ENCODE peak calls at places on chromosomes 5 and 9, in seven cellular contexts. One of them, this sample, is unnamed.

GRCh38 chr9:17871213-17871890 is 292.5 kb downstream of the SH3GL2 start:
- DNase-seq in activated T-cell treated with anti-CD3 and anti-CD28 coated beads for 24 hours: no peak
- DNase-seq in activated T-helper 1 cell treated with Interleukin-2 at 50 U/mL for 16 hours: no peak
- DNase-seq in psoas muscle: no peak
- DNase-seq in AML-193: no peak
- DNase-seq in AG09309: no peak
- DNase-seq in NCI-H2029 treated with DMSO at 0.1 percent for 48 hours: no peak
- DNase-seq in this sample: no peak

GRCh38 chr5:177973066-177973635 is 22.9 kb downstream of the PROP1 start:
- DNase-seq in activated T-cell treated with anti-CD3 and anti-CD28 coated beads for 24 hours: no peak
- DNase-seq in activated T-helper 1 cell treated with Interleukin-2 at 50 U/mL for 16 hours: no peak
- DNase-seq in psoas muscle: no peak
- DNase-seq in AML-193: no peak
- DNase-seq in AG09309: peak; percentile 16
- DNase-seq in NCI-H2029 treated with DMSO at 0.1 percent for 48 hours: no peak
- DNase-seq in this sample: no peak

GRCh38 chr9:92463989-92464388 is 18.3 kb downstream of the ASPN start:
- DNase-seq in activated T-cell treated with anti-CD3 and anti-CD28 coated beads for 24 hours: no peak
- DNase-seq in activated T-helper 1 cell treated with Interleukin-2 at 50 U/mL for 16 hours: no peak
- DNase-seq in psoas muscle: no peak
- DNase-seq in AML-193: no peak
- DNase-seq in AG09309: peak; percentile 78
- DNase-seq in NCI-H2029 treated with DMSO at 0.1 percent for 48 hours: no peak
- DNase-seq in this sample: no peak

GRCh38 chr5:105899726-105900125 is 1771.0 kb downstream of the EFNA5 start:
- DNase-seq in activated T-cell treated with anti-CD3 and anti-CD28 coated beads for 24 hours: no peak
- DNase-seq in activated T-helper 1 cell treated with Interleukin-2 at 50 U/mL for 16 hours: no peak
- DNase-seq in psoas muscle: no peak
- DNase-seq in AML-193: no peak
- DNase-seq in AG09309: no peak
- DNase-seq in NCI-H2029 treated with DMSO at 0.1 percent for 48 hours: no peak
- DNase-seq in this sample: no peak

GRCh38 chr5:98631311-98632054 is 142.0 kb upstream of the RGMB start:
- DNase-seq in activated T-cell treated with anti-CD3 and anti-CD28 coated beads for 24 hours: no peak
- DNase-seq in activated T-helper 1 cell treated with Interleukin-2 at 50 U/mL for 16 hours: no peak
- DNase-seq in psoas muscle: no peak
- DNase-seq in AML-193: no peak
- DNase-seq in AG09309: peak; percentile 92
- DNase-seq in NCI-H2029 treated with DMSO at 0.1 percent for 48 hours: no peak
- DNase-seq in this sample: peak; percentile 20

GRCh38 chr5:56102885-56103284 is 108.1 kb upstream of the IL6ST start:
- DNase-seq in activated T-cell treated with anti-CD3 and anti-CD28 coated beads for 24 hours: no peak
- DNase-seq in activated T-helper 1 cell treated with Interleukin-2 at 50 U/mL for 16 hours: no peak
- DNase-seq in psoas muscle: no peak
- DNase-seq in AML-193: no peak
- DNase-seq in AG09309: no peak
- DNase-seq in NCI-H2029 treated with DMSO at 0.1 percent for 48 hours: no peak
- DNase-seq in this sample: no peak

GRCh38 chr9:93467062-93467416 is 13.7 kb upstream of the FAM120AOS start:
- DNase-seq in activated T-cell treated with anti-CD3 and anti-CD28 coated beads for 24 hours: no peak
- DNase-seq in activated T-helper 1 cell treated with Interleukin-2 at 50 U/mL for 16 hours: no peak
- DNase-seq in psoas muscle: no peak
- DNase-seq in AML-193: no peak
- DNase-seq in AG09309: no peak
- DNase-seq in NCI-H2029 treated with DMSO at 0.1 percent for 48 hours: no peak
- DNase-seq in this sample: peak; percentile 78

GRCh38 chr9:98958271-98958989 is 14.7 kb downstream of the COL15A1 start:
- DNase-seq in activated T-cell treated with anti-CD3 and anti-CD28 coated beads for 24 hours: no peak
- DNase-seq in activated T-helper 1 cell treated with Interleukin-2 at 50 U/mL for 16 hours: no peak
- DNase-seq in psoas muscle: no peak
- DNase-seq in AML-193: no peak
- DNase-seq in AG09309: peak; percentile 59
- DNase-seq in NCI-H2029 treated with DMSO at 0.1 percent for 48 hours: no peak
- DNase-seq in this sample: no peak

GRCh38 chr9:77131411-77131810 is 45.9 kb upstream of the VPS13A start:
- DNase-seq in activated T-cell treated with anti-CD3 and anti-CD28 coated beads for 24 hours: no peak
- DNase-seq in activated T-helper 1 cell treated with Interleukin-2 at 50 U/mL for 16 hours: no peak
- DNase-seq in psoas muscle: no peak
- DNase-seq in AML-193: no peak
- DNase-seq in AG09309: no peak
- DNase-seq in NCI-H2029 treated with DMSO at 0.1 percent for 48 hours: no peak
- DNase-seq in this sample: no peak

GRCh38 chr5:88145205-88145602 is 123.4 kb downstream of the TMEM161B start:
- DNase-seq in activated T-cell treated with anti-CD3 and anti-CD28 coated beads for 24 hours: no peak
- DNase-seq in activated T-helper 1 cell treated with Interleukin-2 at 50 U/mL for 16 hours: no peak
- DNase-seq in psoas muscle: no peak
- DNase-seq in AML-193: no peak
- DNase-seq in AG09309: no peak
- DNase-seq in NCI-H2029 treated with DMSO at 0.1 percent for 48 hours: no peak
- DNase-seq in this sample: no peak

GRCh38 chr5:116747881-116748280 is 173.3 kb upstream of the SEMA6A start:
- DNase-seq in activated T-cell treated with anti-CD3 and anti-CD28 coated beads for 24 hours: no peak
- DNase-seq in activated T-helper 1 cell treated with Interleukin-2 at 50 U/mL for 16 hours: no peak
- DNase-seq in psoas muscle: no peak
- DNase-seq in AML-193: no peak
- DNase-seq in AG09309: no peak
- DNase-seq in NCI-H2029 treated with DMSO at 0.1 percent for 48 hours: no peak
- DNase-seq in this sample: no peak

GRCh38 chr5:38259062-38259857 is 901 bp downstream of the EGFLAM start:
- DNase-seq in activated T-cell treated with anti-CD3 and anti-CD28 coated beads for 24 hours: no peak
- DNase-seq in activated T-helper 1 cell treated with Interleukin-2 at 50 U/mL for 16 hours: no peak
- DNase-seq in psoas muscle: no peak
- DNase-seq in AML-193: no peak
- DNase-seq in AG09309: no peak
- DNase-seq in NCI-H2029 treated with DMSO at 0.1 percent for 48 hours: no peak
- DNase-seq in this sample: peak; percentile 52

GRCh38 chr5:91212336-91213092 is 170.6 kb downstream of the ARRDC3 start:
- DNase-seq in activated T-cell treated with anti-CD3 and anti-CD28 coated beads for 24 hours: no peak
- DNase-seq in activated T-helper 1 cell treated with Interleukin-2 at 50 U/mL for 16 hours: no peak
- DNase-seq in psoas muscle: no peak
- DNase-seq in AML-193: no peak
- DNase-seq in AG09309: peak; percentile 94
- DNase-seq in NCI-H2029 treated with DMSO at 0.1 percent for 48 hours: no peak
- DNase-seq in this sample: peak; percentile 84

GRCh38 chr5:130206686-130207085 is 302.4 kb downstream of the CHSY3 start:
- DNase-seq in activated T-cell treated with anti-CD3 and anti-CD28 coated beads for 24 hours: no peak
- DNase-seq in activated T-helper 1 cell treated with Interleukin-2 at 50 U/mL for 16 hours: no peak
- DNase-seq in psoas muscle: no peak
- DNase-seq in AML-193: no peak
- DNase-seq in AG09309: no peak
- DNase-seq in NCI-H2029 treated with DMSO at 0.1 percent for 48 hours: no peak
- DNase-seq in this sample: no peak

GRCh38 chr5:123916331-123917121 is 404.5 kb downstream of the CSNK1G3 start:
- DNase-seq in activated T-cell treated with anti-CD3 and anti-CD28 coated beads for 24 hours: no peak
- DNase-seq in activated T-helper 1 cell treated with Interleukin-2 at 50 U/mL for 16 hours: no peak
- DNase-seq in psoas muscle: no peak
- DNase-seq in AML-193: no peak
- DNase-seq in AG09309: peak; percentile 83
- DNase-seq in NCI-H2029 treated with DMSO at 0.1 percent for 48 hours: no peak
- DNase-seq in this sample: peak; percentile 6

GRCh38 chr9:135641745-135642144 is 2.4 kb upstream of the GLT6D1 start:
- DNase-seq in activated T-cell treated with anti-CD3 and anti-CD28 coated beads for 24 hours: no peak
- DNase-seq in activated T-helper 1 cell treated with Interleukin-2 at 50 U/mL for 16 hours: no peak
- DNase-seq in psoas muscle: no peak
- DNase-seq in AML-193: no peak
- DNase-seq in AG09309: no peak
- DNase-seq in NCI-H2029 treated with DMSO at 0.1 percent for 48 hours: no peak
- DNase-seq in this sample: no peak

GRCh38 chr5:22372376-22372775 is 480.8 kb downstream of the CDH12 start:
- DNase-seq in activated T-cell treated with anti-CD3 and anti-CD28 coated beads for 24 hours: no peak
- DNase-seq in activated T-helper 1 cell treated with Interleukin-2 at 50 U/mL for 16 hours: no peak
- DNase-seq in psoas muscle: no peak
- DNase-seq in AML-193: no peak
- DNase-seq in AG09309: no peak
- DNase-seq in NCI-H2029 treated with DMSO at 0.1 percent for 48 hours: no peak
- DNase-seq in this sample: peak; percentile 20

GRCh38 chr5:15966066-15966640 is 213.4 kb downstream of the MARCHF11 start:
- DNase-seq in activated T-cell treated with anti-CD3 and anti-CD28 coated beads for 24 hours: no peak
- DNase-seq in activated T-helper 1 cell treated with Interleukin-2 at 50 U/mL for 16 hours: no peak
- DNase-seq in psoas muscle: no peak
- DNase-seq in AML-193: no peak
- DNase-seq in AG09309: no peak
- DNase-seq in NCI-H2029 treated with DMSO at 0.1 percent for 48 hours: no peak
- DNase-seq in this sample: no peak

GRCh38 chr5:51201024-51201423 is 182.2 kb upstream of the ISL1 start:
- DNase-seq in activated T-cell treated with anti-CD3 and anti-CD28 coated beads for 24 hours: no peak
- DNase-seq in activated T-helper 1 cell treated with Interleukin-2 at 50 U/mL for 16 hours: no peak
- DNase-seq in psoas muscle: no peak
- DNase-seq in AML-193: no peak
- DNase-seq in AG09309: no peak
- DNase-seq in NCI-H2029 treated with DMSO at 0.1 percent for 48 hours: no peak
- DNase-seq in this sample: peak; percentile 99

GRCh38 chr5:66828551-66829421 is 232.6 kb downstream of the MAST4 start:
- DNase-seq in activated T-cell treated with anti-CD3 and anti-CD28 coated beads for 24 hours: peak; percentile 38
- DNase-seq in activated T-helper 1 cell treated with Interleukin-2 at 50 U/mL for 16 hours: peak; percentile 36
- DNase-seq in psoas muscle: no peak
- DNase-seq in AML-193: no peak
- DNase-seq in AG09309: no peak
- DNase-seq in NCI-H2029 treated with DMSO at 0.1 percent for 48 hours: peak; percentile 47
- DNase-seq in this sample: peak; percentile 94

GRCh38 chr5:43066231-43066798 is 26.2 kb upstream of the ANXA2R start:
- DNase-seq in activated T-cell treated with anti-CD3 and anti-CD28 coated beads for 24 hours: peak; percentile 50
- DNase-seq in activated T-helper 1 cell treated with Interleukin-2 at 50 U/mL for 16 hours: peak; percentile 58
- DNase-seq in psoas muscle: peak; percentile 78
- DNase-seq in AML-193: no peak
- DNase-seq in AG09309: no peak
- DNase-seq in NCI-H2029 treated with DMSO at 0.1 percent for 48 hours: peak; percentile 62
- DNase-seq in this sample: peak; percentile 83

GRCh38 chr9:1219284-1219683 is 169.1 kb downstream of the DMRT2 start:
- DNase-seq in activated T-cell treated with anti-CD3 and anti-CD28 coated beads for 24 hours: no peak
- DNase-seq in activated T-helper 1 cell treated with Interleukin-2 at 50 U/mL for 16 hours: no peak
- DNase-seq in psoas muscle: no peak
- DNase-seq in AML-193: no peak
- DNase-seq in AG09309: no peak
- DNase-seq in NCI-H2029 treated with DMSO at 0.1 percent for 48 hours: no peak
- DNase-seq in this sample: no peak

GRCh38 chr5:138105709-138106108 is 21.9 kb downstream of the WNT8A start:
- DNase-seq in activated T-cell treated with anti-CD3 and anti-CD28 coated beads for 24 hours: no peak
- DNase-seq in activated T-helper 1 cell treated with Interleukin-2 at 50 U/mL for 16 hours: no peak
- DNase-seq in psoas muscle: no peak
- DNase-seq in AML-193: no peak
- DNase-seq in AG09309: no peak
- DNase-seq in NCI-H2029 treated with DMSO at 0.1 percent for 48 hours: no peak
- DNase-seq in this sample: no peak

This sample was measured in NCI-H69.